ENCODE peak calls at places on chromosomes 12 and 14, in ten cellular contexts. I is cardiac fibroblast, C is choroid plexus epithelial cell, R is NCI-H510A treated with DMSO at 0.1 percent for 48 hours, M is memory B cell, G is ELF-1, B is colonic mucosa, S is mesendoderm, T is uterus, V is NCI-H1092 treated with DMSO at 0.1 percent for 48 hours. Q is an unnamed sample.

GRCh38 chr12:20212036-20212435 is 156.3 kb upstream of the PDE3A start:
- DNase-seq in M (no peak), V (no peak), I (peak), S (no peak), R (no peak), T (no peak), G (no peak), B (no peak), C (peak), Q (no peak)

GRCh38 chr14:105844047-105844630 is 317.8 kb downstream of the TMEM121 start:
- DNase-seq in V (no peak), I (no peak), G (no peak), T (peak), M (no peak), S (no peak), C (no peak), R (no peak), B (peak), Q (no peak)

GRCh38 chr12:86233126-86233525 is 23.1 kb downstream of the MGAT4C start:
- DNase-seq in M (no peak), C (peak), T (no peak), I (peak), V (no peak), S (no peak), R (peak), G (no peak), B (no peak), Q (no peak)

GRCh38 chr14:68627868-68628604 is 164.8 kb downstream of the ZFP36L1 start:
- DNase-seq in I (peak), R (no peak), C (no peak), V (no peak), G (peak), B (peak), T (no peak), S (peak), M (peak), Q (peak)

GRCh38 chr12:14896477-14897184 is 11.0 kb upstream of the MGP start:
- DNase-seq in M (no peak), B (no peak), I (peak), V (no peak), T (no peak), S (no peak), R (no peak), G (peak), C (peak), Q (no peak)

GRCh38 chr14:105853089-105853906 is 326.9 kb downstream of the TMEM121 start:
- DNase-seq in R (no peak), T (peak), S (no peak), I (no peak), B (peak), M (no peak), V (peak), G (peak), C (no peak), Q (no peak)

GRCh38 chr14:30840086-30840779 is 34.1 kb upstream of the COCH start:
- DNase-seq in T (no peak), R (no peak), M (no peak), G (no peak), C (no peak), V (no peak), I (no peak), B (peak), S (no peak), Q (no peak)

GRCh38 chr12:2682301-2683282 is 112.2 kb upstream of the FKBP4 start:
- DNase-seq in M (no peak), G (peak), I (peak), B (no peak), C (peak), R (peak), V (peak), S (peak), T (peak), Q (no peak)

GRCh38 chr14:104705340-104706047 is 16.1 kb downstream of the INF2 start:
- DNase-seq in S (peak), V (no peak), C (peak), R (no peak), B (no peak), M (no peak), I (no peak), T (no peak), G (no peak), Q (no peak)

GRCh38 chr12:19239046-19239445 is 109.5 kb downstream of the PLEKHA5 start:
- DNase-seq in C (no peak), V (no peak), G (no peak), T (no peak), B (no peak), M (no peak), S (peak), I (no peak), R (no peak), Q (no peak)

GRCh38 chr14:38254565-38255407 is 1.1 kb downstream of the CLEC14A start:
- DNase-seq in S (peak), R (peak), M (no peak), G (peak), C (no peak), V (no peak), B (no peak), I (peak), T (no peak), Q (no peak)

GRCh38 chr14:58540693-58541092 is 97.1 kb upstream of the DACT1 start:
- DNase-seq in R (peak), S (no peak), C (no peak), I (no peak), M (no peak), B (no peak), G (no peak), T (no peak), V (no peak), Q (no peak)

GRCh38 chr14:70188608-70189540 is at the start of gene SLC8A3:
- DNase-seq in R (peak), T (no peak), V (peak), C (peak), G (peak), S (peak), B (peak), M (peak), I (peak), Q (no peak)

GRCh38 chr14:60512952-60513554 is 4.1 kb downstream of the SIX6 start:
- DNase-seq in C (no peak), R (no peak), T (no peak), V (no peak), I (no peak), B (no peak), G (peak), M (no peak), S (peak), Q (no peak)

GRCh38 chr12:131097247-131098177 is 143.8 kb downstream of the ADGRD1 start:
- DNase-seq in I (no peak), M (no peak), V (peak), G (no peak), T (peak), R (no peak), C (no peak), B (no peak), S (no peak), Q (no peak)

GRCh38 chr14:92471919-92472318 is 41.7 kb upstream of the RIN3 start:
- DNase-seq in B (peak), T (no peak), V (no peak), S (peak), I (peak), C (peak), R (no peak), M (no peak), G (peak), Q (no peak)

GRCh38 chr12:25960926-25961325 is 2.4 kb downstream of the RASSF8 start:
- DNase-seq in S (no peak), M (no peak), V (no peak), B (no peak), T (no peak), I (no peak), G (no peak), C (peak), R (no peak), Q (no peak)

GRCh38 chr14:100692256-100692655 is 34.4 kb upstream of the DLK1 start:
- DNase-seq in V (no peak), M (no peak), S (no peak), R (no peak), G (no peak), B (no peak), T (no peak), C (no peak), I (no peak), Q (no peak)

GRCh38 chr12:113528606-113529005 is 56.9 kb upstream of the LHX5 start:
- DNase-seq in C (no peak), R (no peak), B (no peak), S (peak), I (no peak), V (peak), T (no peak), G (no peak), M (no peak), Q (no peak)

GRCh38 chr14:85273099-85273677 is 256.8 kb upstream of the FLRT2 start:
- DNase-seq in M (no peak), V (no peak), G (no peak), S (no peak), C (peak), T (no peak), R (no peak), B (no peak), I (peak), Q (no peak)

GRCh38 chr14:75714993-75715392 is 53.9 kb downstream of the TTLL5 start:
- DNase-seq in G (no peak), M (no peak), R (no peak), C (no peak), I (no peak), S (no peak), V (no peak), B (no peak), T (no peak), Q (no peak)

GRCh38 chr14:55845963-55846851 is 266.2 kb downstream of the KTN1 start:
- DNase-seq in T (no peak), V (no peak), B (no peak), R (no peak), C (no peak), G (no peak), M (no peak), S (no peak), I (no peak), Q (no peak)

Q was measured in naive B cell.